ENCODE peak calls at places on chromosomes 13 and 19, in five cellular contexts. One of them, this sample, is unnamed.
A peak's percentile ranks its signal among the peaks of the same experiment; 100 is the strongest.

GRCh38 chr19:50025794-50026549 is at the start of gene ZNF473:
- DNase-seq in fibroblast of lung: peak; percentile 96
- DNase-seq in sigmoid colon: peak; percentile 98
- DNase-seq in IMR-90: peak; percentile 94
- DNase-seq in CD4-positive, alpha-beta T cell: peak; percentile 93
- DNase-seq in this sample: peak; percentile 96

GRCh38 chr13:70206671-70207070 is 98.4 kb upstream of the KLHL1 start:
- DNase-seq in fibroblast of lung: no peak
- DNase-seq in sigmoid colon: no peak
- DNase-seq in IMR-90: no peak
- DNase-seq in CD4-positive, alpha-beta T cell: no peak
- DNase-seq in this sample: no peak

GRCh38 chr19:51501594-51502263 is at the start of gene SIGLEC12:
- DNase-seq in fibroblast of lung: no peak
- DNase-seq in sigmoid colon: peak; percentile 67
- DNase-seq in IMR-90: no peak
- DNase-seq in CD4-positive, alpha-beta T cell: no peak
- DNase-seq in this sample: peak; percentile 78

GRCh38 chr13:113423225-113424170 is 29.8 kb downstream of the ADPRHL1 start:
- DNase-seq in fibroblast of lung: no peak
- DNase-seq in sigmoid colon: no peak
- DNase-seq in IMR-90: no peak
- DNase-seq in CD4-positive, alpha-beta T cell: no peak
- DNase-seq in this sample: no peak

GRCh38 chr13:59442461-59442860 is 721.3 kb downstream of the DIAPH3 start:
- DNase-seq in fibroblast of lung: no peak
- DNase-seq in sigmoid colon: no peak
- DNase-seq in IMR-90: no peak
- DNase-seq in CD4-positive, alpha-beta T cell: no peak
- DNase-seq in this sample: no peak

GRCh38 chr19:51784922-51785690 is 9.9 kb upstream of the FPR3 start:
- DNase-seq in fibroblast of lung: peak; percentile 48
- DNase-seq in sigmoid colon: peak; percentile 84
- DNase-seq in IMR-90: no peak
- DNase-seq in CD4-positive, alpha-beta T cell: no peak
- DNase-seq in this sample: peak; percentile 79

GRCh38 chr13:79745141-79745540 is 264.2 kb downstream of the NDFIP2 start:
- DNase-seq in fibroblast of lung: no peak
- DNase-seq in sigmoid colon: no peak
- DNase-seq in IMR-90: no peak
- DNase-seq in CD4-positive, alpha-beta T cell: no peak
- DNase-seq in this sample: no peak

GRCh38 chr13:44403720-44404063 is 30.1 kb downstream of the SERP2 start:
- DNase-seq in fibroblast of lung: no peak
- DNase-seq in sigmoid colon: peak; percentile 35
- DNase-seq in IMR-90: no peak
- DNase-seq in CD4-positive, alpha-beta T cell: no peak
- DNase-seq in this sample: no peak

GRCh38 chr19:15776264-15776663 is 11.2 kb upstream of the OR10H5 start:
- DNase-seq in fibroblast of lung: no peak
- DNase-seq in sigmoid colon: peak; percentile 12
- DNase-seq in IMR-90: no peak
- DNase-seq in CD4-positive, alpha-beta T cell: no peak
- DNase-seq in this sample: no peak

GRCh38 chr19:2582984-2583956 is 107.3 kb downstream of the GADD45B start:
- DNase-seq in fibroblast of lung: peak; percentile 43
- DNase-seq in sigmoid colon: peak; percentile 17
- DNase-seq in IMR-90: no peak
- DNase-seq in CD4-positive, alpha-beta T cell: no peak
- DNase-seq in this sample: no peak

GRCh38 chr19:2578391-2578826 is 102.5 kb downstream of the GADD45B start:
- DNase-seq in fibroblast of lung: peak; percentile 46
- DNase-seq in sigmoid colon: peak; percentile 73
- DNase-seq in IMR-90: peak; percentile 49
- DNase-seq in CD4-positive, alpha-beta T cell: no peak
- DNase-seq in this sample: no peak

GRCh38 chr19:2578911-2579677 is 103.2 kb downstream of the GADD45B start:
- DNase-seq in fibroblast of lung: peak; percentile 93
- DNase-seq in sigmoid colon: peak; percentile 96
- DNase-seq in IMR-90: peak; percentile 89
- DNase-seq in CD4-positive, alpha-beta T cell: peak; percentile 29
- DNase-seq in this sample: peak; percentile 88

GRCh38 chr19:2577722-2578335 is 101.9 kb downstream of the GADD45B start:
- DNase-seq in fibroblast of lung: no peak
- DNase-seq in sigmoid colon: peak; percentile 63
- DNase-seq in IMR-90: no peak
- DNase-seq in CD4-positive, alpha-beta T cell: no peak
- DNase-seq in this sample: no peak

GRCh38 chr19:2579678-2580280 is 103.9 kb downstream of the GADD45B start:
- DNase-seq in fibroblast of lung: no peak
- DNase-seq in sigmoid colon: peak; percentile 66
- DNase-seq in IMR-90: no peak
- DNase-seq in CD4-positive, alpha-beta T cell: no peak
- DNase-seq in this sample: no peak
- TF ChIP-seq CTCF in fibroblast of lung: no peak
- TF ChIP-seq CTCF in sigmoid colon: peak; percentile 3
- TF ChIP-seq CTCF in IMR-90: no peak
- TF ChIP-seq CTCF in CD4-positive, alpha-beta T cell: peak; percentile 15
- TF ChIP-seq CTCF in this sample: no peak

GRCh38 chr13:22175815-22176214 is 504.9 kb downstream of the FGF9 start:
- DNase-seq in fibroblast of lung: no peak
- DNase-seq in sigmoid colon: no peak
- DNase-seq in IMR-90: no peak
- DNase-seq in CD4-positive, alpha-beta T cell: no peak
- DNase-seq in this sample: no peak
- H3K9me3 ChIP-seq in fibroblast of lung: no peaks in the 10 kb centered on the region
- H3K9me3 ChIP-seq in sigmoid colon: no peaks in the 10 kb centered on the region
- H3K9me3 ChIP-seq in IMR-90: peaks cover 5% of the 10 kb centered on the region
- H3K9me3 ChIP-seq in CD4-positive, alpha-beta T cell: no peaks in the 10 kb centered on the region
- H3K9me3 ChIP-seq in this sample: no peaks in the 10 kb centered on the region

GRCh38 chr13:50588736-50589135 is 254.8 kb downstream of the DLEU7 start:
- DNase-seq in fibroblast of lung: no peak
- DNase-seq in sigmoid colon: no peak
- DNase-seq in IMR-90: no peak
- DNase-seq in CD4-positive, alpha-beta T cell: no peak
- DNase-seq in this sample: no peak
- TF ChIP-seq CTCF in fibroblast of lung: no peak
- TF ChIP-seq CTCF in sigmoid colon: no peak
- TF ChIP-seq CTCF in IMR-90: no peak
- TF ChIP-seq CTCF in CD4-positive, alpha-beta T cell: no peak
- TF ChIP-seq CTCF in this sample: no peak

GRCh38 chr19:56955637-56956216 is 115.2 kb upstream of the PEG3 start:
- DNase-seq in fibroblast of lung: no peak
- DNase-seq in sigmoid colon: no peak
- DNase-seq in IMR-90: no peak
- DNase-seq in CD4-positive, alpha-beta T cell: no peak
- DNase-seq in this sample: no peak

GRCh38 chr19:56949651-56950050 is 109.1 kb upstream of the PEG3 start:
- DNase-seq in fibroblast of lung: no peak
- DNase-seq in sigmoid colon: no peak
- DNase-seq in IMR-90: no peak
- DNase-seq in CD4-positive, alpha-beta T cell: no peak
- DNase-seq in this sample: no peak

GRCh38 chr19:56951672-56952071 is 111.1 kb upstream of the PEG3 start:
- DNase-seq in fibroblast of lung: no peak
- DNase-seq in sigmoid colon: no peak
- DNase-seq in IMR-90: no peak
- DNase-seq in CD4-positive, alpha-beta T cell: no peak
- DNase-seq in this sample: no peak

GRCh38 chr19:56956503-56957226 is 116.1 kb upstream of the PEG3 start:
- DNase-seq in fibroblast of lung: no peak
- DNase-seq in sigmoid colon: no peak
- DNase-seq in IMR-90: no peak
- DNase-seq in CD4-positive, alpha-beta T cell: no peak
- DNase-seq in this sample: no peak

DNA sequence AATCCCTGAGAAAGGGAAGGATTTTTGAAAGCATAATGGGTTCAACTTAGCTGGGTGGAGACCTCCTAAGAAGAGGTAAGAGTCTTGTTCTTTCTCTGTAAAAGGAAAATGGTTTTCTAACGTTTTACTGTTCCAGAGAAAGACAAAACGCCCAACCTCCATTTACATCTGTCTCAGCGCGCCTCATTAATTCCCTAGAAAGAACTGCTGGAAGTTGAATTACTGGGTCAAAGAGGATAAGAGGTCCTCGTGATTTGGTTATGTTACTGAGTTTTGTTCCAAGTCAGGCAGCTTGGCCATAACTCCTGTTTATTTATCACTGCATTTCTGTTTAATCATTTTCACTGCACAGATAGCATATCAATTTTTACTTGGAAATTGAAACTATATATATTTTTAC is 112.9 kb upstream of the PEG3 start:
- DNase-seq in fibroblast of lung: no peak
- DNase-seq in sigmoid colon: no peak
- DNase-seq in IMR-90: no peak
- DNase-seq in CD4-positive, alpha-beta T cell: no peak
- DNase-seq in this sample: no peak
- H3K9me3 ChIP-seq in fibroblast of lung: no peaks in the 10 kb centered on the region
- H3K9me3 ChIP-seq in sigmoid colon: no peaks in the 10 kb centered on the region
- H3K9me3 ChIP-seq in IMR-90: peaks cover 50% of the 10 kb centered on the region
- H3K9me3 ChIP-seq in CD4-positive, alpha-beta T cell: peaks cover 47% of the 10 kb centered on the region
- H3K9me3 ChIP-seq in this sample: no peaks in the 10 kb centered on the region

DNA sequence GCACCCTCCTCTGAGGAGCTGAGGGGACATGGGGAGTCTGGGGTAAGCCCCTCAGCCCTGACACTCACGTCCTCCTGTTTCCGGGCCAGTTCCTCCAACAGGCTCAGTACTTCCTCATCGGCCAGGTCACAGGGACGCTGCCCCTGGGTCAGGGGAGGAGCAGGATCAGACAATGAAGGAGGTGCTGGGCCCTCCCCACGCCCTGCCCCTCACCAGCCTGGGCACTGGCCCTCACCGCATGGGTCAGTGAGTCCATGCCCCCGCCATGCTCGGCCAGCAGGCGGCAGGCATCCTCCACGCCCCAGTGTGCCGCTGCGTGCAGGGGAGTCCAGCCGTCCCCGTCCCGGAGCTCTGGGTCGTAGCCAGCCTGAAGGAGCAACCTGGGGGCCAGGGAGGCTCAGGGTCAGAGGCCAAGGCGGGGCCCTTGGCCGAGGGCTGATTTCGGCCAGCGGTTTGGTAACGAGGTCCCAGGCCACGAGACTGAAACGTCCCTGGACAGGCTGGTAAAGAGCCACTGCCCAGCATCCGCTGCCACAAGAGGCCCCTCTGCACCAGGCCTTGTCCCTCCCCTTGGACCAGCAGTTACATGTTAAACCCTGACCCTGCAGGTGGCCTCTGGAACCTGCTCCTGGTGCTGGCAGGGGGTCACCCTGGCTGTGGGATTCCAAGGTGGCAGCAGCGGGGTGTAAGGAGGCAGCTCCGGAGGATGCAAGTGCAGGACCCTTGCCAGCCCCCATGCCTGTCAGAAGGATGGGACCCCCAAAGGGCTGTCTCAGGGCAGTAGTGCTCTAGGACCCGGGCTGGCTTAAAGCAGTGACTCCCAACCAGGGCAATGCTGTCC is 18.5 kb downstream of the PPP1R12C start:
- DNase-seq in fibroblast of lung: no peak
- DNase-seq in sigmoid colon: peak; percentile 53
- DNase-seq in IMR-90: no peak
- DNase-seq in CD4-positive, alpha-beta T cell: no peak
- DNase-seq in this sample: peak; percentile 68
- TF ChIP-seq CTCF in fibroblast of lung: no peak
- TF ChIP-seq CTCF in sigmoid colon: no peak
- TF ChIP-seq CTCF in IMR-90: no peak
- TF ChIP-seq CTCF in CD4-positive, alpha-beta T cell: no peak
- TF ChIP-seq CTCF in this sample: no peak

DNA sequence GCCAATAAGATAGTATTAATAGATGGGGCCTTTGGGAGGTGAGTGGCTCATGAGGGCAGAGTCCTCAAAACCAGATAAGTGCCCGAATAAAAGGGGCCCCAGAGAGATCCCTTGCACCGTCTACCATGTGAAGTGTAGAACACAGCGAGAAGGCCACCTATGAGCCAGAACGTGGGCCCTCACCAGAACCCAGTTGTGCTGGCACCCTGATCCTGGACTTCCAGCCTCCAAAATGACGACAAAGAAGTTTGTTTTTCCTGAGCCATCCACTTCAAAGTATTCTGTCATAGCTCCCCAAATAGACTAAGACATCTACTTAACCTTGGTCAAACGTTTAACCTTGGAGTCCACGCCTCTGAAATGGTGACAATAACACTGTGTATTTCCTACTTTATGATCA is 158.1 kb downstream of the EFNB2 start:
- DNase-seq in fibroblast of lung: no peak
- DNase-seq in sigmoid colon: no peak
- DNase-seq in IMR-90: no peak
- DNase-seq in CD4-positive, alpha-beta T cell: no peak
- DNase-seq in this sample: no peak
- H3K9me3 ChIP-seq in fibroblast of lung: no peaks in the 10 kb centered on the region
- H3K9me3 ChIP-seq in sigmoid colon: no peaks in the 10 kb centered on the region
- H3K9me3 ChIP-seq in IMR-90: no peaks in the 10 kb centered on the region
- H3K9me3 ChIP-seq in CD4-positive, alpha-beta T cell: no peaks in the 10 kb centered on the region
- H3K9me3 ChIP-seq in this sample: no peaks in the 10 kb centered on the region

DNA sequence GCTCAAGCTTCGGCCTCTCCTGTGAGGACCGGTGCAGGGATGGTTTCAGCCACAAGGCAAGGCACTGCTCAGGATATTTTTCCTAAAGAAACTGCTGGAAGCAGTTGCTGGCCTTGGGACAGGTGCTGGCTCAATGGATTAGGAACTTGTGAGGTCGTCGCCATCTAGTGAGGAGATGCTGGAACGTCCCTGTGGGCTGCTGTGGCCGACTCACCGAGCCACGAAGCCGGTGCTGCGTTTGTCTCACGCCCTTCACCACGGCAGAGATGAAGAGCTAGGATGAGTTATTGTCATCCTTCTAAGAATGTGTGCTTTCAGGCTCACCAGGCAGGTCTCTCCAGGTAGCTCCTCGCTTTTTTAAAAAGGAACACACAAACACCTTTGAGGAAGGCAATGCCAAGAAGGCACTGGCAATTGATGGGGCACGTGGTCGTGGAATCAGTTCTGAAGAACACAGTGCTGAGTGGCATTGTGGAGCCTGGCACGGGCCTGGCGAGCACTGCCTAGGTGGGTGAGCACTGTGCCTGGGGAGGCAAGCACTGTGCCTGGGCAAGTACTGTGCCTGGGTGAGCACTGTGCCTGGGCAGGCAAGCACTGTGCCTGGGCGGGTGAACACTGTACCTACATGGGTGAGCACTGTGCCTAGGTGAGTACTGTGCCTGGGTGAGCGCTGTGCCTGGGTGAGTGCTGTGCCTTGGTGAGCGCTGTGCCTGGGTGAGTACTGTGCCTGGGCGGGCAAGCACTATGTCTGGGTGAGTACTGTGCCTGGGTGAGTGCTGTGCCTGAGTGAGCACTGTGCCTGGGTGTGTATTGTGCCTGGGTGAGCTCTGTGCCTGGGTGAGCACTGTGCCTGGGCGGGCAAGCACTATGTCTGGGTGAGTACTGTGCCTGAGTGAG is 140.4 kb downstream of the TEX29 start:
- DNase-seq in fibroblast of lung: peak; percentile 70
- DNase-seq in sigmoid colon: peak; percentile 64
- DNase-seq in IMR-90: peak; percentile 47
- DNase-seq in CD4-positive, alpha-beta T cell: no peak
- DNase-seq in this sample: no peak
- TF ChIP-seq CTCF in fibroblast of lung: peak; percentile 42
- TF ChIP-seq CTCF in sigmoid colon: no peak
- TF ChIP-seq CTCF in IMR-90: peak; percentile 45
- TF ChIP-seq CTCF in CD4-positive, alpha-beta T cell: no peak
- TF ChIP-seq CTCF in this sample: peak; percentile 23

GRCh38 chr19:7076151-7076550 is 6.6 kb downstream of the ZNF557 start:
- DNase-seq in fibroblast of lung: no peak
- DNase-seq in sigmoid colon: no peak
- DNase-seq in IMR-90: no peak
- DNase-seq in CD4-positive, alpha-beta T cell: no peak
- DNase-seq in this sample: no peak
- H3K9me3 ChIP-seq in fibroblast of lung: peaks cover 7% of the 10 kb centered on the region
- H3K9me3 ChIP-seq in sigmoid colon: peaks cover 29% of the 10 kb centered on the region
- H3K9me3 ChIP-seq in IMR-90: peaks cover 56% of the 10 kb centered on the region
- H3K9me3 ChIP-seq in CD4-positive, alpha-beta T cell: peaks cover 64% of the 10 kb centered on the region
- H3K9me3 ChIP-seq in this sample: peaks cover 17% of the 10 kb centered on the region